ENCODE peak calls at places on chromosomes 4 and X, in seven cellular contexts. P is cardiac fibroblast, Z is NCI-H510A, C is MV-4-11, F is HTR-8/SVneo, V is amygdala, M is mesothelial cell of epicardium. I is an unnamed sample.
A peak's percentile ranks its signal among the peaks of the same experiment; 100 is the strongest.

GRCh38 chr4:1987721-1988326 is 20.9 kb downstream of the NELFA start:
- DNase-seq in P (no peak), Z (no peak), C (no peak), F (no peak), V (no peak), M (no peak), I (no peak)

GRCh38 chrX:120736989-120737388 is 107.1 kb upstream of the C1GALT1C1 start:
- DNase-seq in P (no peak), Z (no peak), C (peak; percentile 32), F (no peak), V (no peak), M (no peak), I (no peak)

GRCh38 chrX:129549124-129549523 is 9.1 kb downstream of the OCRL start:
- DNase-seq in P (no peak), Z (no peak), C (no peak), F (no peak), V (no peak), M (no peak), I (no peak)

GRCh38 chr4:107699466-107700206 is 20.4 kb downstream of the PAPSS1 start:
- DNase-seq in P (peak; percentile 35), Z (no peak), C (no peak), F (no peak), V (no peak), M (no peak), I (no peak)

GRCh38 chr4:17688011-17688441 is 73.6 kb downstream of the MED28 start:
- DNase-seq in P (no peak), Z (no peak), C (peak; percentile 63), F (no peak), V (no peak), M (no peak), I (no peak)

GRCh38 chr4:2333916-2334644 is 72.2 kb upstream of the MXD4 start:
- DNase-seq in P (no peak), Z (no peak), C (no peak), F (no peak), V (no peak), M (peak; percentile 36), I (no peak)

GRCh38 chrX:102624105-102624504 is 24.8 kb downstream of the ARMCX5 start:
- DNase-seq in P (no peak), Z (no peak), C (peak; percentile 65), F (no peak), V (no peak), M (no peak), I (no peak)

GRCh38 chrX:81195712-81196111 is 6.0 kb downstream of the HMGN5 start:
- DNase-seq in P (peak; percentile 67), Z (no peak), C (peak; percentile 35), F (no peak), V (no peak), M (peak; percentile 47), I (peak; percentile 74)

GRCh38 chrX:27439771-27440170 is 23.4 kb downstream of the PPP4R3C start:
- DNase-seq in P (peak; percentile 0), Z (no peak), C (no peak), F (no peak), V (no peak), M (no peak), I (no peak)

GRCh38 chr4:136810626-136811025 is 721.7 kb downstream of the PCDH18 start:
- DNase-seq in P (no peak), Z (no peak), C (no peak), F (no peak), V (no peak), M (no peak), I (no peak)

GRCh38 chr4:96366632-96367031 is 526.7 kb downstream of the PDHA2 start:
- DNase-seq in P (no peak), Z (no peak), C (no peak), F (no peak), V (no peak), M (no peak), I (no peak)

GRCh38 chr4:60400599-60400998 is 799.5 kb upstream of the ADGRL3 start:
- DNase-seq in P (no peak), Z (no peak), C (no peak), F (no peak), V (no peak), M (no peak), I (no peak)

GRCh38 chr4:143555676-143556075 is 42.2 kb downstream of the SMARCA5 start:
- DNase-seq in P (peak; percentile 5), Z (no peak), C (no peak), F (no peak), V (no peak), M (no peak), I (no peak)

GRCh38 chrX:119693032-119693995 is at the start of gene SEPTIN6:
- DNase-seq in P (peak; percentile 76), Z (peak; percentile 74), C (peak; percentile 71), F (peak; percentile 51), V (peak; percentile 10), M (peak; percentile 69), I (peak; percentile 67)

GRCh38 chrX:46665232-46666162 is 91.9 kb downstream of the CHST7 start:
- DNase-seq in P (no peak), Z (no peak), C (no peak), F (no peak), V (no peak), M (no peak), I (no peak)

GRCh38 chr4:12411072-12411471 is 982.4 kb upstream of the HS3ST1 start:
- DNase-seq in P (peak; percentile 86), Z (no peak), C (no peak), F (no peak), V (no peak), M (no peak), I (no peak)

GRCh38 chrX:154074199-154074598 is 23.3 kb downstream of the MECP2 start:
- DNase-seq in P (peak; percentile 70), Z (no peak), C (no peak), F (peak; percentile 63), V (no peak), M (no peak), I (peak; percentile 42)

GRCh38 chrX:154056739-154057367 is 37.2 kb upstream of the IRAK1 start:
- DNase-seq in P (no peak), Z (peak; percentile 47), C (peak; percentile 55), F (no peak), V (no peak), M (no peak), I (no peak)

GRCh38 chr4:70637239-70637920 is 8.8 kb downstream of the ENAM start:
- DNase-seq in P (no peak), Z (peak; percentile 25), C (no peak), F (no peak), V (no peak), M (no peak), I (no peak)

I was measured in lung microvascular endothelial cell.